ENCODE peak calls at places on chromosomes 12 and 14, in nine cellular contexts. J is stomach; M is lung; L is heart right ventricle; C is prostate gland; R is cardiac muscle cell; A is CD4-positive, alpha-beta T cell; U is coronary artery; W is tibial nerve. N is an unnamed sample.

GRCh38 chr12:32083489-32083888 is 23.2 kb upstream of the BICD1 start:
- DNase-seq in W (no peak), A (no peak), L (no peak), M (no peak), U (no peak), C (no peak), R (no peak), J (no peak), N (no peak)

GRCh38 chr14:32728957-32729356 is 209.7 kb upstream of the NPAS3 start:
- DNase-seq in W (no peak), J (no peak), R (no peak), L (no peak), U (no peak), C (no peak), A (no peak), M (no peak), N (no peak)

GRCh38 chr12:79203103-79203502 is 338.5 kb downstream of the SYT1 start:
- DNase-seq in L (no peak), C (no peak), A (no peak), W (no peak), J (no peak), R (no peak), U (no peak), M (no peak), N (no peak)

GRCh38 chr12:110966081-110966760 is 45.8 kb upstream of the MYL2 start:
- DNase-seq in A (no peak), L (no peak), M (no peak), C (no peak), R (no peak), J (no peak), W (no peak), U (no peak), N (no peak)

GRCh38 chr12:118188690-118189371 is 52.9 kb downstream of the PEBP1 start:
- DNase-seq in L (peak; percentile 32), R (no peak), A (no peak), J (no peak), U (no peak), C (no peak), M (no peak), W (peak; percentile 32), N (no peak)

GRCh38 chr12:82912406-82912805 is 225.7 kb downstream of the TMTC2 start:
- DNase-seq in L (no peak), R (no peak), M (no peak), C (no peak), U (no peak), J (no peak), A (no peak), W (no peak), N (no peak)

GRCh38 chr12:22653790-22654189 is 28.8 kb downstream of the ETNK1 start:
- DNase-seq in M (no peak), U (no peak), C (no peak), R (no peak), J (no peak), L (no peak), A (no peak), W (no peak), N (no peak)

GRCh38 chr14:31228533-31228932 is 20.9 kb upstream of the HECTD1 start:
- DNase-seq in J (no peak), M (no peak), W (no peak), L (no peak), U (no peak), R (no peak), A (no peak), C (no peak), N (no peak)

GRCh38 chr14:95701846-95702221 is 12.1 kb downstream of the TCL1A start:
- DNase-seq in J (no peak), M (no peak), W (no peak), C (no peak), R (peak; percentile 9), U (no peak), A (no peak), L (no peak), N (no peak)

DNA sequence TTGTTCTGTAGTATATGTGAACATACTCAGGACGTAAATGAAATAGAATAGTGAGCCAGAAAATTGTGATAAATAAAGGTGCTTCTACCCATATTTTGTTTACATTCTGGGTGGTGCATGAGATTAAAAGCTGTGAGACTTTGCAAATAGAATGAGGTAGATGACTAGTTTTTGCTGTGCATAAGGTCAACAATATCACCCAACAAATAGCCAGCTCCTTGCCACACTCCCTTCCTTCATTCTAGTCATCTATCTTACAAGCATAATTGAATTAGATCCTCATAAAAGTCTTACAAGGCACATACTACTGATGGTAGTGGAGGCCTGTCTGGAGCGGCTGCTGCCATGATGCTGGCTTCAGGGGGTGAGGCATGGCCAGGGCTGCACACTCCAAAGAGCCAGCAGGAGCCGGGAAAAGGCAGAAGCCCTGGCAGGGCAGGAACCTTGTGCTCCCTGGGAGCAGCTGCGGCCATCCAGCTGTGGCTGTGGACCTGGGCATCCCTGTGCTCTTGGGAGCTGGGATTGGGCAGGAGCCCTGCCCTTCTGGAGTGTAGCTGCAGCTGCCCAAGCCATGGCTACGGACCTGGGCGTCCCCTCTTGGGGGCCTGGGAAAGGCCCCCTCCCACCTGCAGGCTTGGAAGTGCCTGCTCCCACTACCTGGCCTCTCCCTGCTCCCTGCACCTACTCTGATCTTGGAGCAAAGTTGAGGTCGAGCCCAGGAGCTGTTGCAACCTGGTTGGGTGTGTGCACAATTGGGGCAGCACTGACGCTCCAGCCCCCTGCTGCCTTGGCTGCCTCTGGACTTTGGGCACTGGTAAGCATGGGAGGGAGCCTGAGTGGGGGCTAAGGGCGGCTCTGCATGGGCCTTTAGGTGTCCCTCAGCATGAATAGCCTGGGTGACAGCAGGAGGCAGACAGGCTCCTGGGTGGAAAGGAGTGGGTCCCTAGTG is 112.8 kb downstream of the DACT1 start:
- DNase-seq in R (no peak), L (no peak), M (no peak), U (no peak), A (no peak), C (no peak), W (no peak), J (no peak), N (no peak)
- H3K27ac ChIP-seq in R (no peak overlapping the region), L (no peak overlapping the region), M (no peak overlapping the region), U (no peak overlapping the region), A (no peak overlapping the region), C (no peak overlapping the region), W (no peak overlapping the region), J (peak overlapping the region; percentile 85), N (no peak overlapping the region)

DNA sequence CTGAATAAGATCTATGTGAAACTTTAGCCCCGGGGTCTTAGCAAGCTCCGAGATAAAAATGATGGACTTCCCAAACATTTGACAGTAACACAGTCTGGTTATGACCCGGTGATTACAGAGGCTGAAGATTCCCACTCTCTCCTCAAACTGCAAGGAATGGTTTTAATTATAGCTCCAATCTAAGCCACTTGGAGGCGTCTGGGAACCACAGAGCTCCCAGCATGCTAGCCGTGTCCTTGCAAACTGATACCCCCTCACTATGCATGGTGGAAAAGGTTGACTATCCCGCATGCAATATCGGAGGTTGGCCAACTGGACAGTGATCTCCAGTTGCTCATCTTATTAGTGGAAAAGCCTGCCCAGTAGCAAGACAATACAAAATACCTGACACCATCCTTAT is 76.5 kb upstream of the GRIN2B start:
- DNase-seq in J (no peak), L (no peak), W (no peak), M (no peak), R (no peak), C (no peak), U (no peak), A (no peak), N (no peak)
- TF ChIP-seq CTCF in J (no peak), L (no peak), W (no peak), M (no peak), R (no peak), C (no peak), U (no peak), A (no peak), N (no peak)

GRCh38 chr12:3091650-3092207 is 14.6 kb downstream of the TSPAN9 start:
- DNase-seq in U (no peak), L (no peak), J (no peak), R (no peak), A (no peak), W (no peak), M (no peak), C (no peak), N (no peak)
- H3K27ac ChIP-seq in U (peak overlapping the region; percentile 42), L (peak overlapping the region; percentile 52), J (no peak overlapping the region), R (no peak overlapping the region), A (no peak overlapping the region), W (peak overlapping the region; percentile 29), M (no peak overlapping the region), C (no peak overlapping the region), N (no peak overlapping the region)

GRCh38 chr14:66311058-66311457 is 175.1 kb upstream of the CCDC196 start:
- DNase-seq in R (no peak), L (no peak), M (no peak), C (no peak), W (no peak), U (no peak), A (no peak), J (no peak), N (no peak)

GRCh38 chr14:66311935-66312334 is 174.2 kb upstream of the CCDC196 start:
- DNase-seq in W (no peak), C (no peak), J (no peak), A (no peak), U (no peak), L (no peak), R (no peak), M (no peak), N (no peak)

GRCh38 chr14:66315098-66315497 is 171.1 kb upstream of the CCDC196 start:
- DNase-seq in M (no peak), L (no peak), R (peak; percentile 20), U (no peak), J (no peak), C (no peak), A (no peak), W (no peak), N (no peak)

GRCh38 chr14:66315548-66315947 is 170.6 kb upstream of the CCDC196 start:
- DNase-seq in W (no peak), J (no peak), A (no peak), R (no peak), U (no peak), C (no peak), M (no peak), L (no peak), N (no peak)
- TF ChIP-seq CTCF in W (no peak), J (no peak), A (no peak), R (no peak), U (no peak), C (no peak), M (no peak), L (no peak), N (no peak)

GRCh38 chr12:105280966-105281693 is 45.2 kb upstream of the APPL2 start:
- DNase-seq in L (no peak), C (no peak), U (no peak), W (no peak), R (no peak), J (peak; percentile 74), A (no peak), M (no peak), N (no peak)

GRCh38 chr12:105279460-105280056 is 43.6 kb upstream of the APPL2 start:
- DNase-seq in W (no peak), J (peak; percentile 33), R (peak; percentile 45), L (peak; percentile 24), M (no peak), A (peak; percentile 10), C (no peak), U (no peak), N (no peak)

GRCh38 chr12:105285378-105285777 is 45.1 kb upstream of the C12orf75 start:
- DNase-seq in W (no peak), L (no peak), R (no peak), J (no peak), A (no peak), M (no peak), U (no peak), C (no peak), N (no peak)

GRCh38 chr12:105278043-105278697 is 42.2 kb upstream of the APPL2 start:
- DNase-seq in R (no peak), L (no peak), A (no peak), J (peak; percentile 31), C (no peak), W (no peak), U (no peak), M (no peak), N (no peak)

GRCh38 chr12:105281694-105282049 is 45.7 kb upstream of the APPL2 start:
- DNase-seq in A (no peak), C (no peak), L (no peak), J (peak; percentile 36), M (no peak), W (no peak), R (no peak), U (no peak), N (no peak)
- H3K27ac ChIP-seq in A (no peak overlapping the region), C (no peak overlapping the region), L (no peak overlapping the region), J (peak overlapping the region; percentile 70), M (no peak overlapping the region), W (no peak overlapping the region), R (no peak overlapping the region), U (no peak overlapping the region), N (no peak overlapping the region)

N was measured in vagina.